ENCODE peak calls at places on chromosomes 12 and 14, in five cellular contexts. E is GM23338, X is tibial nerve, V is left ventricle myocardium inferior, F is aorta. L is an unnamed sample.

GRCh38 chr14:49923881-49924280 is 31.0 kb downstream of the ARF6 start:
- DNase-seq in E (no peak), X (no peak), V (no peak), F (no peak), L (no peak)

GRCh38 chr12:55707841-55708694 is at the start of gene ITGA7:
- DNase-seq in E (peak; percentile 97), X (no peak), V (peak; percentile 83), F (peak; percentile 90), L (peak; percentile 64)

GRCh38 chr12:91565246-91565645 is 382.6 kb upstream of the DCN start:
- DNase-seq in E (no peak), X (no peak), V (no peak), F (no peak), L (no peak)

GRCh38 chr12:18521461-18521860 is 216.4 kb downstream of the PLCZ1 start:
- DNase-seq in E (no peak), X (no peak), V (no peak), F (no peak), L (no peak)

GRCh38 chr12:107447336-107447735 is 238.3 kb upstream of the PWP1 start:
- DNase-seq in E (no peak), X (no peak), V (no peak), F (no peak), L (no peak)

GRCh38 chr12:99381992-99382391 is 265.6 kb upstream of the GARIN6 start:
- DNase-seq in E (no peak), X (no peak), V (no peak), F (no peak), L (no peak)

GRCh38 chr12:12645485-12645884 is 33.8 kb downstream of the CREBL2 start:
- DNase-seq in E (peak; percentile 91), X (no peak), V (no peak), F (no peak), L (peak; percentile 30)

GRCh38 chr14:101395779-101396178 is 165.5 kb upstream of the DIO3 start:
- DNase-seq in E (no peak), X (no peak), V (no peak), F (no peak), L (no peak)

GRCh38 chr14:64444984-64445845 is 20.1 kb upstream of the AKAP5 start:
- DNase-seq in E (no peak), X (no peak), V (no peak), F (peak; percentile 52), L (no peak)

GRCh38 chr14:23460960-23461359 is 8.5 kb upstream of the NGDN start:
- DNase-seq in E (peak; percentile 41), X (no peak), V (no peak), F (no peak), L (no peak)

GRCh38 chr12:19010726-19011125 is 118.8 kb upstream of the PLEKHA5 start:
- DNase-seq in E (no peak), X (no peak), V (no peak), F (no peak), L (no peak)

GRCh38 chr12:95661360-95661759 is 110.1 kb upstream of the USP44 start:
- DNase-seq in E (no peak), X (no peak), V (no peak), F (no peak), L (no peak)
- H3K27ac ChIP-seq in E (no peak overlapping the region), X (no peak overlapping the region), V (no peak overlapping the region), F (no peak overlapping the region), L (no peak overlapping the region)

GRCh38 chr14:71086571-71086970 is 179.3 kb downstream of the PCNX1 start:
- DNase-seq in E (no peak), X (no peak), V (no peak), F (no peak), L (no peak)
- H3K4me1 ChIP-seq in E (no peaks in the 10 kb centered on the region), X (no peaks in the 10 kb centered on the region), V (peaks cover 6% of the 10 kb centered on the region), F (no peaks in the 10 kb centered on the region), L (no peaks in the 10 kb centered on the region)

GRCh38 chr12:75827061-75827460 is 204.5 kb downstream of the PHLDA1 start:
- DNase-seq in E (no peak), X (no peak), V (no peak), F (no peak), L (no peak)
- H3K27ac ChIP-seq in E (no peak overlapping the region), X (no peak overlapping the region), V (no peak overlapping the region), F (no peak overlapping the region), L (no peak overlapping the region)

GRCh38 chr14:93042968-93043940 is 72.5 kb downstream of the ITPK1 start:
- DNase-seq in E (no peak), X (no peak), V (peak; percentile 76), F (peak; percentile 75), L (peak; percentile 90)
- H3K4me1 ChIP-seq in E (peaks cover 56% of the 10 kb centered on the region), X (peaks cover 75% of the 10 kb centered on the region), V (peaks cover 100% of the 10 kb centered on the region), F (no peaks in the 10 kb centered on the region), L (peaks cover 79% of the 10 kb centered on the region)

DNA sequence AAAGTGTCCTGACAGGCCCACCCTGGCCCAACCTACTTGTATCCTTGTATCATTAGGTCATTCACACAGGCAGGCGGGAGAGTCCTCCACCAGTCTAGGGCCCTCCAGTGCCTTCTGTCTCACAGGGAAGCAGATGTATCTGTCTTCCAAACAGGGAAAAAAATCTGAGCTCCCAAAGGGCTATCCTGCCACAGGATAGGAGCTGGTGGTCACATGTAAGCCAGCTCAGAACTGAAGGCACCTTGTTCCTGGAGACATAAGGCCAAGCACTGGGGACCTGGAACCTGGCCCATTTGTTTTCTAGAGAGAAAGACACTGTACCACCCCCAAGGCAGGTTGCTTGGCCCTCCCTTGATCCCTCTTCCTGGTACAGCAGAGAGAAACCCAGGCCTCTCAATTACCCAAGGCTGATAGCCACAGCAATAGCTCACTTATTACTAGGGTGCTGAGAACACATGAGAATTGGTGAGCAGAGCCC is 19.4 kb upstream of the PLEKHH1 start:
- DNase-seq in E (no peak), X (peak; percentile 6), V (no peak), F (no peak), L (peak; percentile 61)
- H3K27ac ChIP-seq in E (no peak overlapping the region), X (peak overlapping the region; percentile 90), V (no peak overlapping the region), F (no peak overlapping the region), L (peak overlapping the region; percentile 88)

GRCh38 chr12:113056381-113056630 is 224 bp upstream of the DTX1 start:
- DNase-seq in E (no peak), X (no peak), V (no peak), F (no peak), L (no peak)
- H3K4me1 ChIP-seq in E (no peaks in the 10 kb centered on the region), X (peaks cover 5% of the 10 kb centered on the region), V (peaks cover 16% of the 10 kb centered on the region), F (no peaks in the 10 kb centered on the region), L (peaks cover 19% of the 10 kb centered on the region)